ENCODE peak calls at places on chromosomes 12 and 14, in nine cellular contexts. One of them, this sample, is unnamed.

GRCh38 chr12:104356231-104357115 is 52.9 kb downstream of the EID3 start:
- DNase-seq in activated naive CD8-positive, alpha-beta T cell treated with anti-CD3 and anti-CD28 coated beads, Interleukin-2, amount 50 U/mL, for 24 hours: no peak
- DNase-seq in HTR-8/SVneo: no peak
- DNase-seq in RKO: no peak
- DNase-seq in HT1080: no peak
- DNase-seq in hippocampal formation: no peak
- DNase-seq in upper lobe of left lung: no peak
- DNase-seq in NCI-H774: no peak
- DNase-seq in mucosa of gallbladder: no peak
- DNase-seq in this sample: no peak

GRCh38 chr14:106372870-106373657 is 846.7 kb downstream of the TMEM121 start:
- DNase-seq in RKO: peak
- DNase-seq in HTR-8/SVneo: peak
- DNase-seq in hippocampal formation: no peak
- DNase-seq in mucosa of gallbladder: peak
- DNase-seq in NCI-H774: peak
- DNase-seq in HT1080: peak
- DNase-seq in upper lobe of left lung: peak
- DNase-seq in activated naive CD8-positive, alpha-beta T cell treated with anti-CD3 and anti-CD28 coated beads, Interleukin-2, amount 50 U/mL, for 24 hours: peak
- DNase-seq in this sample: peak

GRCh38 chr12:62732861-62733427 is 202.0 kb downstream of the PPM1H start:
- DNase-seq in HT1080: peak
- DNase-seq in HTR-8/SVneo: peak
- DNase-seq in mucosa of gallbladder: peak
- DNase-seq in activated naive CD8-positive, alpha-beta T cell treated with anti-CD3 and anti-CD28 coated beads, Interleukin-2, amount 50 U/mL, for 24 hours: no peak
- DNase-seq in upper lobe of left lung: no peak
- DNase-seq in NCI-H774: no peak
- DNase-seq in RKO: peak
- DNase-seq in hippocampal formation: no peak
- DNase-seq in this sample: no peak

GRCh38 chr12:48853228-48853688 is 1.3 kb upstream of the DDX23 start:
- DNase-seq in hippocampal formation: peak
- DNase-seq in HTR-8/SVneo: peak
- DNase-seq in HT1080: peak
- DNase-seq in upper lobe of left lung: peak
- DNase-seq in NCI-H774: peak
- DNase-seq in mucosa of gallbladder: peak
- DNase-seq in activated naive CD8-positive, alpha-beta T cell treated with anti-CD3 and anti-CD28 coated beads, Interleukin-2, amount 50 U/mL, for 24 hours: peak
- DNase-seq in RKO: peak
- DNase-seq in this sample: peak

GRCh38 chr12:62436164-62436503 is 30.5 kb upstream of the MON2 start:
- DNase-seq in NCI-H774: no peak
- DNase-seq in hippocampal formation: no peak
- DNase-seq in mucosa of gallbladder: no peak
- DNase-seq in HTR-8/SVneo: no peak
- DNase-seq in activated naive CD8-positive, alpha-beta T cell treated with anti-CD3 and anti-CD28 coated beads, Interleukin-2, amount 50 U/mL, for 24 hours: no peak
- DNase-seq in RKO: no peak
- DNase-seq in upper lobe of left lung: no peak
- DNase-seq in HT1080: no peak
- DNase-seq in this sample: no peak

GRCh38 chr14:95211721-95212504 is 54.6 kb upstream of the DICER1 start:
- DNase-seq in mucosa of gallbladder: no peak
- DNase-seq in NCI-H774: no peak
- DNase-seq in HT1080: no peak
- DNase-seq in hippocampal formation: no peak
- DNase-seq in activated naive CD8-positive, alpha-beta T cell treated with anti-CD3 and anti-CD28 coated beads, Interleukin-2, amount 50 U/mL, for 24 hours: no peak
- DNase-seq in RKO: no peak
- DNase-seq in HTR-8/SVneo: no peak
- DNase-seq in upper lobe of left lung: no peak
- DNase-seq in this sample: no peak

GRCh38 chr12:97899956-97900355 is 437.4 kb downstream of the RMST start:
- DNase-seq in NCI-H774: no peak
- DNase-seq in hippocampal formation: no peak
- DNase-seq in RKO: no peak
- DNase-seq in mucosa of gallbladder: no peak
- DNase-seq in upper lobe of left lung: no peak
- DNase-seq in HTR-8/SVneo: no peak
- DNase-seq in activated naive CD8-positive, alpha-beta T cell treated with anti-CD3 and anti-CD28 coated beads, Interleukin-2, amount 50 U/mL, for 24 hours: no peak
- DNase-seq in HT1080: no peak
- DNase-seq in this sample: no peak

GRCh38 chr12:104733717-104734175 is 224.3 kb downstream of the SLC41A2 start:
- DNase-seq in NCI-H774: no peak
- DNase-seq in upper lobe of left lung: peak
- DNase-seq in HTR-8/SVneo: peak
- DNase-seq in activated naive CD8-positive, alpha-beta T cell treated with anti-CD3 and anti-CD28 coated beads, Interleukin-2, amount 50 U/mL, for 24 hours: peak
- DNase-seq in RKO: no peak
- DNase-seq in HT1080: no peak
- DNase-seq in mucosa of gallbladder: no peak
- DNase-seq in hippocampal formation: no peak
- DNase-seq in this sample: peak

GRCh38 chr14:50928002-50928635 is 16.2 kb downstream of the PYGL start:
- DNase-seq in HTR-8/SVneo: no peak
- DNase-seq in HT1080: no peak
- DNase-seq in hippocampal formation: no peak
- DNase-seq in mucosa of gallbladder: peak
- DNase-seq in activated naive CD8-positive, alpha-beta T cell treated with anti-CD3 and anti-CD28 coated beads, Interleukin-2, amount 50 U/mL, for 24 hours: no peak
- DNase-seq in RKO: no peak
- DNase-seq in NCI-H774: no peak
- DNase-seq in upper lobe of left lung: peak
- DNase-seq in this sample: no peak

GRCh38 chr14:104140213-104140462 is 1.8 kb downstream of the KIF26A start:
- DNase-seq in RKO: no peak
- DNase-seq in HTR-8/SVneo: no peak
- DNase-seq in upper lobe of left lung: no peak
- DNase-seq in NCI-H774: no peak
- DNase-seq in mucosa of gallbladder: no peak
- DNase-seq in activated naive CD8-positive, alpha-beta T cell treated with anti-CD3 and anti-CD28 coated beads, Interleukin-2, amount 50 U/mL, for 24 hours: no peak
- DNase-seq in hippocampal formation: no peak
- DNase-seq in HT1080: no peak
- DNase-seq in this sample: no peak

GRCh38 chr12:56461235-56462159 is 6.9 kb upstream of the SPRYD4 start:
- DNase-seq in hippocampal formation: no peak
- DNase-seq in upper lobe of left lung: no peak
- DNase-seq in RKO: peak
- DNase-seq in HTR-8/SVneo: no peak
- DNase-seq in activated naive CD8-positive, alpha-beta T cell treated with anti-CD3 and anti-CD28 coated beads, Interleukin-2, amount 50 U/mL, for 24 hours: no peak
- DNase-seq in NCI-H774: no peak
- DNase-seq in mucosa of gallbladder: no peak
- DNase-seq in HT1080: peak
- DNase-seq in this sample: no peak

GRCh38 chr12:50050410-50051280 is 6.8 kb upstream of the ASIC1 start:
- DNase-seq in HT1080: no peak
- DNase-seq in HTR-8/SVneo: no peak
- DNase-seq in RKO: no peak
- DNase-seq in activated naive CD8-positive, alpha-beta T cell treated with anti-CD3 and anti-CD28 coated beads, Interleukin-2, amount 50 U/mL, for 24 hours: no peak
- DNase-seq in mucosa of gallbladder: no peak
- DNase-seq in upper lobe of left lung: peak
- DNase-seq in hippocampal formation: no peak
- DNase-seq in NCI-H774: no peak
- DNase-seq in this sample: peak

GRCh38 chr12:59357811-59358210 is 238.0 kb upstream of the SLC16A7 start:
- DNase-seq in NCI-H774: no peak
- DNase-seq in RKO: no peak
- DNase-seq in activated naive CD8-positive, alpha-beta T cell treated with anti-CD3 and anti-CD28 coated beads, Interleukin-2, amount 50 U/mL, for 24 hours: no peak
- DNase-seq in hippocampal formation: no peak
- DNase-seq in HT1080: peak
- DNase-seq in HTR-8/SVneo: no peak
- DNase-seq in upper lobe of left lung: no peak
- DNase-seq in mucosa of gallbladder: no peak
- DNase-seq in this sample: no peak

GRCh38 chr12:51827925-51828818 is 20.3 kb downstream of the FIGNL2 start:
- DNase-seq in NCI-H774: no peak
- DNase-seq in hippocampal formation: no peak
- DNase-seq in mucosa of gallbladder: peak
- DNase-seq in HTR-8/SVneo: no peak
- DNase-seq in RKO: peak
- DNase-seq in activated naive CD8-positive, alpha-beta T cell treated with anti-CD3 and anti-CD28 coated beads, Interleukin-2, amount 50 U/mL, for 24 hours: peak
- DNase-seq in upper lobe of left lung: peak
- DNase-seq in HT1080: peak
- DNase-seq in this sample: no peak

GRCh38 chr12:81591256-81591655 is 167.9 kb downstream of the PPFIA2 start:
- DNase-seq in hippocampal formation: no peak
- DNase-seq in activated naive CD8-positive, alpha-beta T cell treated with anti-CD3 and anti-CD28 coated beads, Interleukin-2, amount 50 U/mL, for 24 hours: no peak
- DNase-seq in HT1080: no peak
- DNase-seq in mucosa of gallbladder: no peak
- DNase-seq in RKO: no peak
- DNase-seq in NCI-H774: no peak
- DNase-seq in upper lobe of left lung: no peak
- DNase-seq in HTR-8/SVneo: no peak
- DNase-seq in this sample: no peak

GRCh38 chr14:92154283-92154942 is 32.6 kb downstream of the CPSF2 start:
- DNase-seq in RKO: peak
- DNase-seq in HTR-8/SVneo: no peak
- DNase-seq in hippocampal formation: no peak
- DNase-seq in NCI-H774: no peak
- DNase-seq in upper lobe of left lung: no peak
- DNase-seq in mucosa of gallbladder: no peak
- DNase-seq in activated naive CD8-positive, alpha-beta T cell treated with anti-CD3 and anti-CD28 coated beads, Interleukin-2, amount 50 U/mL, for 24 hours: no peak
- DNase-seq in HT1080: no peak
- DNase-seq in this sample: no peak

GRCh38 chr12:116684891-116685290 is 53.0 kb downstream of the SPRING1 start:
- DNase-seq in activated naive CD8-positive, alpha-beta T cell treated with anti-CD3 and anti-CD28 coated beads, Interleukin-2, amount 50 U/mL, for 24 hours: no peak
- DNase-seq in mucosa of gallbladder: no peak
- DNase-seq in RKO: no peak
- DNase-seq in upper lobe of left lung: no peak
- DNase-seq in hippocampal formation: no peak
- DNase-seq in NCI-H774: no peak
- DNase-seq in HTR-8/SVneo: no peak
- DNase-seq in HT1080: no peak
- DNase-seq in this sample: no peak

GRCh38 chr12:68648179-68648578 is 37.5 kb downstream of the RAP1B start:
- DNase-seq in RKO: no peak
- DNase-seq in HTR-8/SVneo: no peak
- DNase-seq in HT1080: no peak
- DNase-seq in NCI-H774: no peak
- DNase-seq in hippocampal formation: no peak
- DNase-seq in activated naive CD8-positive, alpha-beta T cell treated with anti-CD3 and anti-CD28 coated beads, Interleukin-2, amount 50 U/mL, for 24 hours: no peak
- DNase-seq in upper lobe of left lung: no peak
- DNase-seq in mucosa of gallbladder: no peak
- DNase-seq in this sample: no peak

GRCh38 chr14:53942970-53943750 is 13.5 kb downstream of the BMP4 start:
- DNase-seq in mucosa of gallbladder: no peak
- DNase-seq in RKO: no peak
- DNase-seq in NCI-H774: no peak
- DNase-seq in activated naive CD8-positive, alpha-beta T cell treated with anti-CD3 and anti-CD28 coated beads, Interleukin-2, amount 50 U/mL, for 24 hours: no peak
- DNase-seq in HTR-8/SVneo: no peak
- DNase-seq in upper lobe of left lung: no peak
- DNase-seq in HT1080: no peak
- DNase-seq in hippocampal formation: no peak
- DNase-seq in this sample: no peak

GRCh38 chr14:54572316-54572715 is 5.4 kb downstream of the SAMD4A start:
- DNase-seq in activated naive CD8-positive, alpha-beta T cell treated with anti-CD3 and anti-CD28 coated beads, Interleukin-2, amount 50 U/mL, for 24 hours: peak
- DNase-seq in RKO: peak
- DNase-seq in HT1080: peak
- DNase-seq in upper lobe of left lung: no peak
- DNase-seq in mucosa of gallbladder: no peak
- DNase-seq in hippocampal formation: no peak
- DNase-seq in HTR-8/SVneo: no peak
- DNase-seq in NCI-H774: no peak
- DNase-seq in this sample: peak

GRCh38 chr12:57138526-57139272 is 8.7 kb downstream of the LRP1-AS start:
- DNase-seq in NCI-H774: no peak
- DNase-seq in upper lobe of left lung: peak
- DNase-seq in HT1080: no peak
- DNase-seq in mucosa of gallbladder: peak
- DNase-seq in HTR-8/SVneo: no peak
- DNase-seq in hippocampal formation: no peak
- DNase-seq in RKO: no peak
- DNase-seq in activated naive CD8-positive, alpha-beta T cell treated with anti-CD3 and anti-CD28 coated beads, Interleukin-2, amount 50 U/mL, for 24 hours: no peak
- DNase-seq in this sample: no peak

GRCh38 chr14:102095871-102096568 is 9.2 kb upstream of the HSP90AA1 start:
- DNase-seq in HT1080: no peak
- DNase-seq in upper lobe of left lung: no peak
- DNase-seq in hippocampal formation: no peak
- DNase-seq in RKO: no peak
- DNase-seq in activated naive CD8-positive, alpha-beta T cell treated with anti-CD3 and anti-CD28 coated beads, Interleukin-2, amount 50 U/mL, for 24 hours: no peak
- DNase-seq in mucosa of gallbladder: no peak
- DNase-seq in NCI-H774: no peak
- DNase-seq in HTR-8/SVneo: no peak
- DNase-seq in this sample: no peak

GRCh38 chr12:2129076-2129475 is 76.3 kb downstream of the CACNA1C start:
- DNase-seq in RKO: peak
- DNase-seq in upper lobe of left lung: no peak
- DNase-seq in HTR-8/SVneo: peak
- DNase-seq in hippocampal formation: no peak
- DNase-seq in mucosa of gallbladder: no peak
- DNase-seq in NCI-H774: no peak
- DNase-seq in HT1080: peak
- DNase-seq in activated naive CD8-positive, alpha-beta T cell treated with anti-CD3 and anti-CD28 coated beads, Interleukin-2, amount 50 U/mL, for 24 hours: no peak
- DNase-seq in this sample: no peak

GRCh38 chr12:47820631-47821345 is 1.1 kb upstream of the HDAC7 start:
- DNase-seq in HT1080: peak
- DNase-seq in RKO: peak
- DNase-seq in mucosa of gallbladder: peak
- DNase-seq in HTR-8/SVneo: peak
- DNase-seq in NCI-H774: no peak
- DNase-seq in hippocampal formation: no peak
- DNase-seq in activated naive CD8-positive, alpha-beta T cell treated with anti-CD3 and anti-CD28 coated beads, Interleukin-2, amount 50 U/mL, for 24 hours: no peak
- DNase-seq in upper lobe of left lung: peak
- DNase-seq in this sample: no peak

GRCh38 chr12:47079365-47079893 is at the start of gene PCED1B:
- DNase-seq in HTR-8/SVneo: no peak
- DNase-seq in NCI-H774: peak
- DNase-seq in mucosa of gallbladder: peak
- DNase-seq in RKO: peak
- DNase-seq in HT1080: peak
- DNase-seq in upper lobe of left lung: peak
- DNase-seq in activated naive CD8-positive, alpha-beta T cell treated with anti-CD3 and anti-CD28 coated beads, Interleukin-2, amount 50 U/mL, for 24 hours: peak
- DNase-seq in hippocampal formation: no peak
- DNase-seq in this sample: peak

GRCh38 chr14:99136401-99136800 is 135.6 kb downstream of the BCL11B start:
- DNase-seq in hippocampal formation: no peak
- DNase-seq in HTR-8/SVneo: no peak
- DNase-seq in activated naive CD8-positive, alpha-beta T cell treated with anti-CD3 and anti-CD28 coated beads, Interleukin-2, amount 50 U/mL, for 24 hours: no peak
- DNase-seq in mucosa of gallbladder: no peak
- DNase-seq in RKO: no peak
- DNase-seq in upper lobe of left lung: no peak
- DNase-seq in NCI-H774: no peak
- DNase-seq in HT1080: no peak
- DNase-seq in this sample: no peak

GRCh38 chr12:124804011-124804621 is 59.5 kb downstream of the SCARB1 start:
- DNase-seq in hippocampal formation: no peak
- DNase-seq in mucosa of gallbladder: peak
- DNase-seq in NCI-H774: no peak
- DNase-seq in upper lobe of left lung: peak
- DNase-seq in HTR-8/SVneo: peak
- DNase-seq in activated naive CD8-positive, alpha-beta T cell treated with anti-CD3 and anti-CD28 coated beads, Interleukin-2, amount 50 U/mL, for 24 hours: no peak
- DNase-seq in RKO: peak
- DNase-seq in HT1080: peak
- DNase-seq in this sample: peak

GRCh38 chr14:87615822-87616679 is 376.9 kb downstream of the GALC start:
- DNase-seq in HT1080: peak
- DNase-seq in hippocampal formation: peak
- DNase-seq in mucosa of gallbladder: peak
- DNase-seq in NCI-H774: peak
- DNase-seq in activated naive CD8-positive, alpha-beta T cell treated with anti-CD3 and anti-CD28 coated beads, Interleukin-2, amount 50 U/mL, for 24 hours: peak
- DNase-seq in HTR-8/SVneo: peak
- DNase-seq in RKO: peak
- DNase-seq in upper lobe of left lung: no peak
- DNase-seq in this sample: peak

GRCh38 chr12:47776471-47777143 is 3.6 kb downstream of the SLC48A1 start:
- DNase-seq in HT1080: no peak
- DNase-seq in activated naive CD8-positive, alpha-beta T cell treated with anti-CD3 and anti-CD28 coated beads, Interleukin-2, amount 50 U/mL, for 24 hours: no peak
- DNase-seq in mucosa of gallbladder: no peak
- DNase-seq in upper lobe of left lung: no peak
- DNase-seq in hippocampal formation: peak
- DNase-seq in HTR-8/SVneo: no peak
- DNase-seq in RKO: no peak
- DNase-seq in NCI-H774: no peak
- DNase-seq in this sample: no peak

GRCh38 chr12:108310489-108310888 is 28.6 kb downstream of the CMKLR1 start:
- DNase-seq in mucosa of gallbladder: no peak
- DNase-seq in activated naive CD8-positive, alpha-beta T cell treated with anti-CD3 and anti-CD28 coated beads, Interleukin-2, amount 50 U/mL, for 24 hours: no peak
- DNase-seq in HTR-8/SVneo: no peak
- DNase-seq in HT1080: no peak
- DNase-seq in NCI-H774: no peak
- DNase-seq in upper lobe of left lung: no peak
- DNase-seq in RKO: no peak
- DNase-seq in hippocampal formation: no peak
- DNase-seq in this sample: peak

GRCh38 chr12:113641426-113641825 is 169.8 kb upstream of the LHX5 start:
- DNase-seq in NCI-H774: no peak
- DNase-seq in activated naive CD8-positive, alpha-beta T cell treated with anti-CD3 and anti-CD28 coated beads, Interleukin-2, amount 50 U/mL, for 24 hours: no peak
- DNase-seq in mucosa of gallbladder: no peak
- DNase-seq in hippocampal formation: no peak
- DNase-seq in HTR-8/SVneo: no peak
- DNase-seq in HT1080: no peak
- DNase-seq in RKO: no peak
- DNase-seq in upper lobe of left lung: no peak
- DNase-seq in this sample: no peak

This sample was measured in NCI-H524.